ENCODE peak calls at places on chromosomes 16 and 17, in five cellular contexts. S is uterus, O is fibroblast of lung, D is A549, R is tibial nerve. I is an unnamed sample.
A peak's percentile ranks its signal among the peaks of the same experiment; 100 is the strongest.

GRCh38 chr17:2212328-2212981 is 91.1 kb downstream of the SMG6 start:
- DNase-seq in D (no peak), S (peak; percentile 63), O (peak; percentile 97), R (peak; percentile 37), I (no peak)

GRCh38 chr16:23557779-23558330 is 328 bp downstream of the UBFD1 start:
- DNase-seq in D (no peak), O (peak; percentile 52), S (no peak), R (peak; percentile 13), I (no peak)

GRCh38 chr17:4666296-4666695 is 24.8 kb upstream of the ALOX15 start:
- DNase-seq in D (no peak), R (no peak), S (no peak), O (no peak), I (no peak)

GRCh38 chr17:41048441-41048840 is 1.3 kb upstream of the KRTAP2-1 start:
- DNase-seq in R (no peak), O (peak; percentile 78), S (no peak), D (no peak), I (no peak)

GRCh38 chr16:3113765-3114479 is 1.5 kb downstream of the ZNF205 start:
- DNase-seq in S (no peak), O (peak; percentile 34), R (no peak), D (peak; percentile 35), I (no peak)

GRCh38 chr17:20066253-20066652 is 57.1 kb downstream of the SPECC1 start:
- DNase-seq in S (peak; percentile 79), O (peak; percentile 95), D (peak; percentile 84), R (peak; percentile 51), I (no peak)

GRCh38 chr16:4690946-4691665 is 2.3 kb upstream of the NUDT16L1 start:
- DNase-seq in R (no peak), S (no peak), O (no peak), D (no peak), I (no peak)

GRCh38 chr16:89958068-89958467 is 9.5 kb downstream of the DEF8 start:
- DNase-seq in R (no peak), S (no peak), O (peak; percentile 15), D (peak; percentile 66), I (no peak)

GRCh38 chr17:45702666-45703266 is 81.4 kb upstream of the CRHR1 start:
- DNase-seq in S (no peak), O (peak; percentile 8), D (peak; percentile 37), R (no peak), I (no peak)

GRCh38 chr17:65595071-65595655 is 33.7 kb upstream of the AXIN2 start:
- DNase-seq in D (peak; percentile 27), S (peak; percentile 23), O (no peak), R (no peak), I (no peak)

GRCh38 chr17:79859676-79860615 is 20.7 kb upstream of the CBX4 start:
- DNase-seq in D (no peak), S (no peak), O (no peak), R (no peak), I (no peak)

GRCh38 chr16:57497121-57497520 is 10.8 kb upstream of the DOK4 start:
- DNase-seq in S (no peak), R (no peak), O (no peak), D (no peak), I (no peak)

GRCh38 chr17:45361451-45361850 is 44.6 kb upstream of the MAP3K14 start:
- DNase-seq in D (no peak), S (no peak), R (peak; percentile 8), O (no peak), I (no peak)

GRCh38 chr17:52276609-52277008 is 118.1 kb upstream of the CA10 start:
- DNase-seq in O (no peak), S (no peak), D (no peak), R (no peak), I (no peak)

GRCh38 chr17:36553459-36553858 is 8.7 kb downstream of the GGNBP2 start:
- DNase-seq in R (no peak), O (no peak), D (no peak), S (no peak), I (no peak)

GRCh38 chr17:59366773-59367656 is 35.6 kb downstream of the YPEL2 start:
- DNase-seq in D (no peak), R (no peak), S (peak; percentile 26), O (peak; percentile 83), I (no peak)

GRCh38 chr16:81137012-81137335 is 40.8 kb upstream of the GCSH start:
- DNase-seq in O (peak; percentile 10), D (peak; percentile 35), S (no peak), R (peak; percentile 19), I (no peak)

GRCh38 chr16:81003610-81004460 is 2.9 kb downstream of the CMC2 start:
- DNase-seq in O (peak; percentile 41), R (no peak), S (no peak), D (no peak), I (no peak)

GRCh38 chr17:1905190-1905919 is 75.5 kb downstream of the RPA1 start:
- DNase-seq in O (peak; percentile 11), R (no peak), D (no peak), S (no peak), I (no peak)

GRCh38 chr16:4115941-4116327 is 308 bp downstream of the ADCY9 start:
- DNase-seq in R (no peak), S (no peak), O (no peak), D (no peak), I (no peak)

GRCh38 chr16:25158401-25158800 is 46.9 kb downstream of the LCMT1 start:
- DNase-seq in D (no peak), R (no peak), O (peak; percentile 65), S (no peak), I (no peak)

GRCh38 chr16:6335072-6335471 is 997.6 kb upstream of the RBFOX1 start:
- DNase-seq in S (no peak), R (no peak), O (no peak), D (peak; percentile 43), I (no peak)

GRCh38 chr16:72295914-72296313 is 124.0 kb upstream of the PMFBP1 start:
- DNase-seq in D (no peak), O (no peak), R (no peak), S (no peak), I (no peak)

GRCh38 chr17:82946081-82946480 is 106.3 kb upstream of the ZNF750 start:
- DNase-seq in R (no peak), S (no peak), D (no peak), O (no peak), I (no peak)

GRCh38 chr17:69105907-69106730 is 35.6 kb downstream of the ABCA6 start:
- DNase-seq in S (no peak), D (no peak), R (no peak), O (no peak), I (no peak)

GRCh38 chr17:43576563-43577229 is 30.6 kb upstream of the ETV4 start:
- DNase-seq in O (peak; percentile 52), S (peak; percentile 74), R (peak; percentile 30), D (peak; percentile 80), I (no peak)

GRCh38 chr17:965311-965989 is 14.1 kb downstream of the NXN start:
- DNase-seq in D (no peak), R (no peak), O (peak; percentile 67), S (no peak), I (no peak)

GRCh38 chr16:9966569-9967157 is 215.6 kb downstream of the GRIN2A start:
- DNase-seq in S (no peak), R (no peak), O (peak; percentile 80), D (no peak), I (no peak)

GRCh38 chr16:69322343-69322742 is 8.0 kb downstream of the PDF start:
- DNase-seq in S (peak; percentile 5), O (no peak), R (no peak), D (no peak), I (no peak)

GRCh38 chr16:84718-85452 is 6.9 kb downstream of the MPG start:
- DNase-seq in R (no peak), D (no peak), S (peak; percentile 47), O (peak; percentile 97), I (no peak)

GRCh38 chr16:1678500-1679098 is 520 bp downstream of the JPT2 start:
- DNase-seq in O (peak; percentile 44), S (peak; percentile 31), D (peak; percentile 76), R (peak; percentile 20), I (no peak)

GRCh38 chr16:87263418-87264052 is 53.7 kb downstream of the C16orf95 start:
- DNase-seq in S (no peak), O (no peak), R (no peak), D (no peak), I (no peak)

GRCh38 chr16:12330977-12331376 is 354.4 kb downstream of the SNX29 start:
- DNase-seq in D (no peak), S (peak; percentile 21), R (no peak), O (no peak), I (no peak)

GRCh38 chr17:61809816-61810392 is 53.4 kb downstream of the BRIP1 start:
- DNase-seq in S (no peak), O (peak; percentile 62), R (no peak), D (no peak), I (no peak)

GRCh38 chr16:61968242-61968978 is 67.8 kb downstream of the CDH8 start:
- DNase-seq in R (no peak), S (no peak), O (no peak), D (no peak), I (no peak)

GRCh38 chr17:48483471-48484131 is 47.2 kb downstream of the HOXB1 start:
- DNase-seq in O (peak; percentile 100), S (no peak), D (no peak), R (no peak), I (no peak)
- H3K4me3 ChIP-seq in O (no peak overlapping the region), S (no peak overlapping the region), D (no peak overlapping the region), R (no peak overlapping the region), I (no peak overlapping the region)

GRCh38 chr17:77209330-77209748 is 68.6 kb downstream of the SEC14L1 start:
- DNase-seq in S (no peak), D (no peak), O (no peak), R (no peak), I (no peak)

GRCh38 chr17:77208856-77209255 is 68.1 kb downstream of the SEC14L1 start:
- DNase-seq in R (no peak), S (no peak), D (no peak), O (no peak), I (no peak)

GRCh38 chr17:77210946-77211541 is 70.3 kb downstream of the SEC14L1 start:
- DNase-seq in O (no peak), R (no peak), S (no peak), D (no peak), I (no peak)

GRCh38 chr17:77211681-77212080 is 70.9 kb downstream of the SEC14L1 start:
- DNase-seq in R (no peak), D (no peak), O (no peak), S (no peak), I (no peak)

GRCh38 chr17:77210331-77210730 is 69.6 kb downstream of the SEC14L1 start:
- DNase-seq in S (no peak), O (no peak), D (no peak), R (no peak), I (no peak)
- H3K4me1 ChIP-seq in S (no peaks in the 10 kb centered on the region), O (peaks cover 2% of the 10 kb centered on the region), D (no peaks in the 10 kb centered on the region), R (peaks cover 42% of the 10 kb centered on the region), I (peaks cover 2% of the 10 kb centered on the region)

GRCh38 chr17:49634487-49634865 is 43.4 kb downstream of the SPOP start:
- DNase-seq in R (no peak), S (no peak), O (peak; percentile 33), D (no peak), I (no peak)
- H3K4me3 ChIP-seq in R (no peak overlapping the region), S (no peak overlapping the region), O (no peak overlapping the region), D (no peak overlapping the region), I (no peak overlapping the region)

DNA sequence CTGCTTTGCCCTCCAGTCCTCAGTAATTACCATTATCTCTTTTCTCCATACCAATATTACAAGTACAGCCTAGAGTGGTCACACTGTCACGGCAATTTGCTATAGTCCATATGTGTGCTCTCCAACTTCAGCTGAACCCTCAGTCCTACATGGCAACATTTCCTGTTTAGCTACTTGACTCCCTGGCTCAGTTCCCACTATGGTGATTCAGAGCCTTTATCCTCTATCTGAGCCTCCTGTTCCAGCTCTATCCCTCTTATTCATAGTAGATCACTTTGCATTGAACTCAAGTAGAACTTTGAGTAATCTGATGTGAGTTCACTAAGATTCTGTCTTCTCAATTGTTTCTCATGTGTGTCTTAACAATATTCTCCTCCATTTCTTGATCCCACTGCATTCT is 43.7 kb upstream of the GOSR1 start:
- DNase-seq in D (peak; percentile 68), R (no peak), S (no peak), O (peak; percentile 95), I (no peak)
- H3K4me1 ChIP-seq in D (peaks cover 12% of the 10 kb centered on the region), R (no peaks in the 10 kb centered on the region), S (no peaks in the 10 kb centered on the region), O (peaks cover 8% of the 10 kb centered on the region), I (no peaks in the 10 kb centered on the region)

I was measured in esophagus squamous epithelium.